ENCODE peak calls at places on chromosomes 5 and 9, in nine cellular contexts. L is PC-3, C is SK-N-SH, F is IMR-90, V is lower lobe of right lung, I is upper lobe of right lung, W is T-helper 1 cell, T is astrocyte, K is NCI-H2029. G is an unnamed sample.

GRCh38 chr5:124457101-124457500 is 289.3 kb downstream of the ZNF608 start:
- DNase-seq in L (no peak), C (no peak), F (no peak), V (no peak), I (no peak), W (no peak), T (no peak), K (no peak), G (no peak)

GRCh38 chr9:93500571-93501298 is 47.4 kb upstream of the FAM120AOS start:
- DNase-seq in L (no peak), C (no peak), F (no peak), V (no peak), I (peak; percentile 29), W (no peak), T (no peak), K (no peak), G (no peak)

GRCh38 chr5:172561151-172561550 is 79.9 kb upstream of the NEURL1B start:
- DNase-seq in L (peak; percentile 16), C (no peak), F (peak; percentile 8), V (no peak), I (no peak), W (no peak), T (peak; percentile 5), K (no peak), G (peak; percentile 30)

GRCh38 chr5:31774779-31775178 is 135.8 kb downstream of the PDZD2 start:
- DNase-seq in L (no peak), C (no peak), F (no peak), V (no peak), I (no peak), W (no peak), T (no peak), K (no peak), G (no peak)

GRCh38 chr5:148314187-148314586 is 2.0 kb downstream of the SPINK7 start:
- DNase-seq in L (peak; percentile 70), C (no peak), F (no peak), V (no peak), I (no peak), W (no peak), T (no peak), K (no peak), G (no peak)

GRCh38 chr5:81420039-81420667 is 26.2 kb upstream of the ACOT12 start:
- DNase-seq in L (peak; percentile 89), C (no peak), F (peak; percentile 96), V (no peak), I (no peak), W (no peak), T (peak; percentile 96), K (no peak), G (peak; percentile 85)

GRCh38 chr9:131666779-131667178 is 73.1 kb downstream of the RAPGEF1 start:
- DNase-seq in L (no peak), C (no peak), F (no peak), V (no peak), I (no peak), W (peak; percentile 33), T (no peak), K (no peak), G (no peak)

GRCh38 chr9:104849023-104849422 is 78.9 kb downstream of the ABCA1 start:
- DNase-seq in L (no peak), C (no peak), F (peak; percentile 64), V (no peak), I (no peak), W (no peak), T (no peak), K (no peak), G (no peak)

GRCh38 chr5:34452170-34452828 is 203.8 kb upstream of the RAI14 start:
- DNase-seq in L (peak; percentile 76), C (no peak), F (peak; percentile 52), V (no peak), I (no peak), W (no peak), T (no peak), K (peak; percentile 19), G (peak; percentile 28)

GRCh38 chr5:37197340-37198050 is 51.7 kb downstream of the CPLANE1 start:
- DNase-seq in L (no peak), C (no peak), F (peak; percentile 23), V (no peak), I (no peak), W (no peak), T (no peak), K (no peak), G (no peak)

GRCh38 chr5:171667341-171668096 is 118.1 kb upstream of the SMIM23 start:
- DNase-seq in L (no peak), C (peak; percentile 44), F (peak; percentile 72), V (peak; percentile 52), I (no peak), W (no peak), T (peak; percentile 90), K (no peak), G (peak; percentile 50)

GRCh38 chr9:79233542-79233941 is 338.2 kb upstream of the TLE4 start:
- DNase-seq in L (peak; percentile 50), C (peak; percentile 24), F (peak; percentile 27), V (no peak), I (no peak), W (no peak), T (no peak), K (no peak), G (peak; percentile 10)

GRCh38 chr5:31492824-31493223 is 39.1 kb downstream of the DROSHA start:
- DNase-seq in L (no peak), C (no peak), F (peak; percentile 53), V (no peak), I (no peak), W (no peak), T (peak; percentile 27), K (no peak), G (no peak)

GRCh38 chr5:143362828-143363227 is 40.7 kb downstream of the NR3C1 start:
- DNase-seq in L (peak; percentile 7), C (no peak), F (no peak), V (no peak), I (no peak), W (no peak), T (no peak), K (no peak), G (no peak)

GRCh38 chr5:7745882-7746735 is 104.8 kb downstream of the CFAP90 start:
- DNase-seq in L (peak; percentile 84), C (peak; percentile 59), F (peak; percentile 59), V (peak; percentile 67), I (peak; percentile 69), W (no peak), T (peak; percentile 39), K (peak; percentile 38), G (peak; percentile 63)

GRCh38 chr9:130962418-130963316 is 23.6 kb upstream of the FIBCD1 start:
- DNase-seq in L (peak; percentile 91), C (peak; percentile 49), F (peak; percentile 95), V (no peak), I (no peak), W (no peak), T (peak; percentile 95), K (no peak), G (peak; percentile 99)

G was measured in AG08395.